ENCODE peak calls at places on chromosomes 13 and 19, in seven cellular contexts. Z, R, H, E, V, T and G are unnamed samples.

GRCh38 chr19:8511573-8512101 is 2.3 kb downstream of the ZNF414 start:
- DNase-seq in Z (no peak), T (no peak), H (no peak), V (no peak), R (no peak), E (no peak), G (no peak)

GRCh38 chr19:33462112-33462726 is 59.4 kb downstream of the PEPD start:
- DNase-seq in E (peak), Z (no peak), V (no peak), H (no peak), R (no peak), T (no peak), G (no peak)

GRCh38 chr13:35857769-35858168 is 273.4 kb downstream of the DCLK1 start:
- DNase-seq in E (no peak), R (no peak), V (peak), H (no peak), T (no peak), Z (no peak), G (no peak)

GRCh38 chr13:83878691-83879410 is 3.4 kb downstream of the SLITRK1 start:
- DNase-seq in R (no peak), Z (no peak), V (no peak), T (peak), H (no peak), E (peak), G (no peak)

GRCh38 chr13:30851697-30852096 is 54.4 kb upstream of the MEDAG start:
- DNase-seq in Z (no peak), R (no peak), H (no peak), E (no peak), T (no peak), V (no peak), G (no peak)

GRCh38 chr13:25819856-25820530 is 231.8 kb downstream of the SHISA2 start:
- DNase-seq in T (peak), E (no peak), H (no peak), Z (no peak), R (no peak), V (peak), G (no peak)

GRCh38 chr13:75770164-75771145 is 134.3 kb downstream of the LMO7 start:
- DNase-seq in H (no peak), Z (no peak), V (no peak), R (no peak), T (no peak), E (no peak), G (no peak)

GRCh38 chr19:51192689-51193088 is 32.2 kb upstream of the CD33 start:
- DNase-seq in T (no peak), H (no peak), E (no peak), V (no peak), R (no peak), Z (no peak), G (no peak)

GRCh38 chr13:50919291-50919690 is 9.7 kb downstream of the RNASEH2B start:
- DNase-seq in V (no peak), H (no peak), R (no peak), T (no peak), E (no peak), Z (no peak), G (no peak)

GRCh38 chr19:2059422-2060201 is 8.6 kb upstream of the MKNK2 start:
- DNase-seq in V (peak), R (peak), H (no peak), Z (no peak), T (peak), E (peak), G (no peak)

GRCh38 chr19:51688665-51689571 is 4.2 kb upstream of the SPACA6 start:
- DNase-seq in E (peak), H (no peak), Z (no peak), T (peak), R (peak), V (peak), G (no peak)

GRCh38 chr13:87680298-87680697 is 9.1 kb downstream of the SLITRK5 start:
- DNase-seq in R (peak), T (no peak), E (no peak), V (peak), H (no peak), Z (no peak), G (no peak)

GRCh38 chr19:45922281-45922680 is 7.7 kb upstream of the NANOS2 start:
- DNase-seq in E (no peak), V (no peak), R (no peak), T (no peak), Z (no peak), H (no peak), G (no peak)

GRCh38 chr13:52850396-52851152 is 2.1 kb upstream of the PCDH8 start:
- DNase-seq in R (no peak), H (no peak), E (peak), Z (no peak), V (peak), T (peak), G (no peak)

GRCh38 chr13:108700421-108701170 is 71.2 kb downstream of the MYO16 start:
- DNase-seq in Z (no peak), H (no peak), T (no peak), E (no peak), V (peak), R (peak), G (no peak)

GRCh38 chr13:26895081-26895807 is 134.7 kb upstream of the GPR12 start:
- DNase-seq in V (no peak), E (no peak), Z (no peak), T (no peak), H (no peak), R (no peak), G (no peak)

GRCh38 chr13:44814836-44815235 is 174.4 kb downstream of the NUFIP1 start:
- DNase-seq in E (no peak), V (no peak), Z (no peak), H (no peak), R (no peak), T (no peak), G (no peak)

GRCh38 chr19:32570081-32570785 is 10.8 kb upstream of the PDCD5 start:
- DNase-seq in H (peak), T (peak), R (peak), E (peak), V (peak), Z (peak), G (peak)